ENCODE peak calls at places on chromosome 10, in eight cellular contexts. M, D, R, J, W, C, O and P are unnamed samples.

GRCh38 chr10:8416192-8416701 is 361.8 kb downstream of the GATA3 start:
- DNase-seq in M (no peak), D (no peak), R (no peak), J (no peak), W (no peak), C (no peak), O (no peak), P (no peak)

GRCh38 chr10:3323865-3324498 is 151.4 kb upstream of the PITRM1 start:
- DNase-seq in M (no peak), D (no peak), R (no peak), J (peak; percentile 83), W (peak; percentile 47), C (no peak), O (no peak), P (peak; percentile 36)

GRCh38 chr10:132485391-132485790 is 52.2 kb upstream of the INPP5A start:
- DNase-seq in M (no peak), D (no peak), R (no peak), J (no peak), W (no peak), C (no peak), O (no peak), P (no peak)

GRCh38 chr10:79179404-79180309 is 110.9 kb downstream of the ZMIZ1 start:
- DNase-seq in M (no peak), D (peak; percentile 58), R (no peak), J (no peak), W (no peak), C (peak; percentile 64), O (peak; percentile 20), P (peak; percentile 59)

GRCh38 chr10:76403876-76404275 is 972.5 kb downstream of the LRMDA start:
- DNase-seq in M (no peak), D (no peak), R (peak; percentile 36), J (peak; percentile 50), W (peak; percentile 15), C (no peak), O (no peak), P (peak; percentile 73)

GRCh38 chr10:60893231-60893630 is 50.8 kb downstream of the RHOBTB1 start:
- DNase-seq in M (no peak), D (no peak), R (no peak), J (no peak), W (no peak), C (no peak), O (no peak), P (no peak)

GRCh38 chr10:100528123-100528884 is 1.4 kb downstream of the NDUFB8 start:
- DNase-seq in M (no peak), D (no peak), R (no peak), J (peak; percentile 38), W (no peak), C (no peak), O (no peak), P (no peak)

GRCh38 chr10:14486777-14487510 is 156.2 kb upstream of the FRMD4A start:
- DNase-seq in M (no peak), D (no peak), R (peak; percentile 94), J (no peak), W (no peak), C (no peak), O (peak; percentile 8), P (no peak)

GRCh38 chr10:83896219-83896618 is 243.1 kb upstream of the GHITM start:
- DNase-seq in M (no peak), D (no peak), R (no peak), J (no peak), W (no peak), C (no peak), O (no peak), P (no peak)

GRCh38 chr10:102413053-102413705 is 5.4 kb downstream of the PSD start:
- DNase-seq in M (no peak), D (peak; percentile 64), R (no peak), J (no peak), W (no peak), C (peak; percentile 62), O (no peak), P (no peak)

GRCh38 chr10:129525408-129525807 is 58.4 kb downstream of the MGMT start:
- DNase-seq in M (no peak), D (peak; percentile 10), R (peak; percentile 54), J (peak; percentile 9), W (peak; percentile 42), C (no peak), O (no peak), P (peak; percentile 12)

GRCh38 chr10:101120884-101121660 is 10.0 kb upstream of the TLX1 start:
- DNase-seq in M (no peak), D (peak; percentile 31), R (no peak), J (no peak), W (no peak), C (no peak), O (no peak), P (no peak)

GRCh38 chr10:124994573-124995473 is 52.9 kb downstream of the ZRANB1 start:
- DNase-seq in M (no peak), D (no peak), R (no peak), J (no peak), W (no peak), C (no peak), O (no peak), P (no peak)

GRCh38 chr10:77825965-77826364 is 100.6 kb downstream of the DLG5 start:
- DNase-seq in M (no peak), D (no peak), R (no peak), J (no peak), W (no peak), C (no peak), O (no peak), P (no peak)

GRCh38 chr10:62582804-62583208 is 208.6 kb downstream of the ZNF365 start:
- DNase-seq in M (peak; percentile 81), D (no peak), R (peak; percentile 98), J (peak; percentile 72), W (peak; percentile 96), C (no peak), O (no peak), P (peak; percentile 98)

GRCh38 chr10:9244880-9245279 is 1190.4 kb downstream of the GATA3 start:
- DNase-seq in M (no peak), D (no peak), R (no peak), J (no peak), W (no peak), C (peak; percentile 68), O (no peak), P (no peak)

GRCh38 chr10:27104919-27105318 is 4.6 kb upstream of the ANKRD26 start:
- DNase-seq in M (no peak), D (no peak), R (no peak), J (no peak), W (no peak), C (no peak), O (no peak), P (no peak)

GRCh38 chr10:102344067-102344466 is 51.4 kb upstream of the NFKB2 start:
- DNase-seq in M (no peak), D (no peak), R (peak; percentile 56), J (peak; percentile 89), W (peak; percentile 63), C (no peak), O (no peak), P (peak; percentile 34)

GRCh38 chr10:130769146-130770017 is 542.1 kb downstream of the TCERG1L start:
- DNase-seq in M (no peak), D (no peak), R (no peak), J (no peak), W (no peak), C (no peak), O (no peak), P (no peak)

GRCh38 chr10:33616921-33617320 is 282.5 kb upstream of the NRP1 start:
- DNase-seq in M (no peak), D (no peak), R (peak; percentile 22), J (peak; percentile 5), W (no peak), C (no peak), O (no peak), P (peak; percentile 60)

GRCh38 chr10:115857856-115858255 is 415.1 kb downstream of the GFRA1 start:
- DNase-seq in M (no peak), D (no peak), R (no peak), J (peak; percentile 77), W (peak; percentile 7), C (no peak), O (no peak), P (peak; percentile 27)
- TF ChIP-seq CTCF in M (no peak), D (no peak), R (no peak), J (no peak), W (no peak), C (no peak), O (no peak), P (no peak)

DNA sequence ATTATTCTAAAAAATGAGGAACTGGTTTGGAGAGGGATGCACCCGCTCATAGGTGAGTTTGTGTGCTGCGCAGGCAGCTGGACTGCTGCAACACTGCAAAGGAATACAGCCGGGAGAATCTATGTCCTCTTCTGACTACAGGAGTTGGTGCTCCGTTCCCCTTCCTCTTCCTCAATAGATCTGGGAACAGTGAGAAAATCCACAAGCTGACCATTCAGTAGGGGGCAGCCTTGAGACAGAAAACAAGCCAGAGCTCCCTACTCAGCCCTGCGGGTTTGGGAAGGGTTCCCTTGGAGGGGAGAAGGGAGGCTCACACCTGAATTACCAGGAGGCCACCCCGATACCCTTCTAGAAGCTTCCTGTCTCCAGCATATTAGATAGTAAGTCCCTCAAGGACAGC is 87.3 kb upstream of the FOXI2 start:
- DNase-seq in M (no peak), D (peak; percentile 77), R (no peak), J (peak; percentile 2), W (no peak), C (peak; percentile 38), O (peak; percentile 9), P (no peak)
- TF ChIP-seq CTCF in M (no peak), D (peak; percentile 77), R (no peak), J (no peak), W (no peak), C (peak; percentile 57), O (no peak), P (no peak)

DNA sequence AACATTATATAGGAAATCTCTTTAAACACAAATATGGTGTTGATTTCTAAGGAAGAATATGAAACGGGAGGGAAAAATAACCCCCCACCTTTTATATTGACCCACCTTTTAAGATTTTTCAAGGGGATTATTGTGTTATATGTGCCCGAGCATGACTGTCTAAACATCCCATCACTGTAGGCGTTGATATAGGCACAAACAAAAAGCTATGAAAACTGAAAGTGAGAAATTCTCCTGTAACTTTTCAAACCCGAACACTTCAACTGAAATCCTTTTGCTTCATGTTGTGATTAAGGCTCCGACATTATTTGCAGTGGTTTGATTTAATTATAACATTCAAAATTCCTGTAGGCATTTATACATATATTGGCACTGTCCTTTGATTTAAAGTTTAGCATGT is 244.6 kb upstream of the CELF2 start:
- DNase-seq in M (no peak), D (no peak), R (no peak), J (no peak), W (no peak), C (no peak), O (no peak), P (no peak)
- TF ChIP-seq CTCF in M (no peak), D (no peak), R (no peak), J (no peak), W (no peak), C (no peak), O (no peak), P (no peak)

DNA sequence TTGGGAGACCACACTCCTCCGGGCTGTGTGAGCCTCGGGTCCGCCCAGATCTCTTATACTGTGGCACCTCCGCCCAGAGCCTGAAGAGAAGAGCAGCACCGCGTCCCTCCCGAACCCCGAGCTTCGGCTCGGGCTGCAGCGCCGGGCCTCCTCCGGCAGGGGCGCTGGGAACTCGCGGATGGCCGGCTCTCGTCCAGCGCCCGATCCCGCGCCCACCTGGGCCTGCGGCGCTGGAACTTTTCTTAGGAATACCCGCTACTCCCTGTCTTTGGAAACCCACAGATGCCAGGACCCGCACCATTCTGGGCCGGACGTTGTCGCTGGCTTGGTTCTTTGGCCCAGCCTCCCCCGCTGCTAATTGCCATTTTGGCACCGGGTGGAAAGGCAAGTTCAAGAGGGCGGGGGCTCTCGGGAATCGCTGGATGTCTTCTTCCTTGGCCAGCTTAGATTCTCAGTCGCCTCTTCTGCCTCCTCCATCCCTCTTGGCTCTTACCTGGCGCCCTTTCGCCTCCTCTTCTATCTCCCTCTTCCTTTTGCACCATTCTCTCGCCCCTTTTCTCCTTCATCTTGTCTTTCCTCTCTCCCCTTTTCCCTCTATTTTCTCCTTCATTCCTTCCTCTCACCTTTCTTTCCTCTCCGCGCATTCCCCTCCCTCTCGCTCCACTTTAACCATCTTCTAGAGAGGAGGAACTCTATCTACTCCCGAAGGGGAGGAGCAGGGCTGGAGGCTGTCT is 2.1 kb upstream of the SORCS3 start:
- DNase-seq in M (no peak), D (peak; percentile 83), R (no peak), J (peak; percentile 5), W (no peak), C (peak; percentile 46), O (no peak), P (peak; percentile 13)
- TF ChIP-seq CTCF in M (no peak), D (peak; percentile 86), R (no peak), J (peak; percentile 18), W (peak; percentile 60), C (peak; percentile 89), O (no peak), P (peak; percentile 22)